ENCODE peak calls at places on chromosome 18, in six cellular contexts. N is kidney, P is brain microvascular endothelial cell, O is astrocyte of the spinal cord, A is AG04450, J is endothelial cell. Z is an unnamed sample.

GRCh38 chr18:54119524-54120019 is 104.9 kb downstream of the MBD2 start:
- DNase-seq in N (no peak), P (peak; percentile 69), O (peak; percentile 72), A (peak; percentile 20), J (peak; percentile 19), Z (no peak)

GRCh38 chr18:7754725-7755181 is 187.6 kb downstream of the PTPRM start:
- DNase-seq in N (no peak), P (peak; percentile 30), O (no peak), A (no peak), J (no peak), Z (no peak)

GRCh38 chr18:30682667-30683066 is 359.9 kb downstream of the DSC3 start:
- DNase-seq in N (no peak), P (no peak), O (peak; percentile 14), A (no peak), J (no peak), Z (no peak)

GRCh38 chr18:24853076-24853475 is 392.6 kb downstream of the HRH4 start:
- DNase-seq in N (no peak), P (no peak), O (no peak), A (no peak), J (no peak), Z (no peak)

GRCh38 chr18:69705987-69706386 is 241.7 kb downstream of the CD226 start:
- DNase-seq in N (no peak), P (no peak), O (no peak), A (no peak), J (no peak), Z (no peak)

GRCh38 chr18:3114456-3114855 is 101.5 kb upstream of the LPIN2 start:
- DNase-seq in N (no peak), P (no peak), O (no peak), A (no peak), J (no peak), Z (no peak)

GRCh38 chr18:41150316-41150715 is 804.7 kb upstream of the PIK3C3 start:
- DNase-seq in N (no peak), P (no peak), O (no peak), A (no peak), J (no peak), Z (no peak)

GRCh38 chr18:43596106-43596712 is 318.9 kb upstream of the SYT4 start:
- DNase-seq in N (no peak), P (no peak), O (peak; percentile 38), A (no peak), J (no peak), Z (no peak)

GRCh38 chr18:67651438-67651837 is 134.9 kb upstream of the DSEL start:
- DNase-seq in N (no peak), P (no peak), O (no peak), A (no peak), J (no peak), Z (no peak)

GRCh38 chr18:64409511-64409910 is 260.6 kb upstream of the LINC00305 start:
- DNase-seq in N (no peak), P (peak; percentile 2), O (peak; percentile 16), A (no peak), J (peak; percentile 25), Z (no peak)
- TF ChIP-seq CTCF in N (peak; percentile 19), P (peak; percentile 48), O (peak; percentile 43), A (no peak), J (peak; percentile 62), Z (no peak)

DNA sequence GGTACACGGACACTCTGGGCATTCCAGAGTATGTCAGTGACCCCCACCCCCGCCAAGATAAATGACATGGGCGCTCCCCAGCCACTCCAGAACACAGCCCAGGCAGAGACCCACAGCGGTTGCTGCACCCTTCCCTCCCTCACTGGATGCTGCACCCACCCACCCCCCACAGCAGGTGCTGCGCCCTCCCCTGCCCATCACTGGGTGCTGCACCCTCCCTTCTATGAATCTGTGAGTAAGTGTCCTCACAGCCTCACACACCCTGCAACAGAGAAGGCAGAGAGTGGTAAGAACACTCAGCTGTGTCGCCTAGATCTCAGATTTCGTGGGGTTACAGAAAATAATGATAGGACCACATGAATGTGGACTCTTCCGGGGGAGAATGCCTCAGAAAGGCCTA is 23.5 kb downstream of the CHMP1B start:
- DNase-seq in N (no peak), P (no peak), O (no peak), A (no peak), J (no peak), Z (no peak)
- TF ChIP-seq CTCF in N (no peak), P (no peak), O (no peak), A (no peak), J (no peak), Z (no peak)

DNA sequence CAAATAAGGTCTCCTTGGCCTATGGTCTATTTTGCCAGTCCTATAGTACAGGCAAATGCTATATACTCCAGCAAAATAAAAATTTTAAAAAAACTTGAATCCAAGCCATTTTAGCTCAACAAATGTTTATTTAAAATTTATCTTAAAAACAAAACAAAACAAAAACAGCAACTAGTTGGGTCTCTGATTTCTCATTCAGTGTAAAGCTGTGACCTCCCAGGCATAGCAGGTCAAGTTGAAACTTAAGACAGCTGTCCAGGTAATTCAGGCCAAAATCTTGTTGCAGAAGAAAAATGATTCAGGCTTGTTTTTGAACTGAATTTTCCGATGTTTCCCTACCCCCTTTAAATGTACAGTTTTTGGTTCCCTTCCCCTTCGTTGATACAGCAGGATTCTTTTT is 58.4 kb downstream of the CABLES1 start:
- DNase-seq in N (no peak), P (no peak), O (no peak), A (no peak), J (no peak), Z (no peak)
- TF ChIP-seq CTCF in N (no peak), P (no peak), O (no peak), A (no peak), J (no peak), Z (no peak)

DNA sequence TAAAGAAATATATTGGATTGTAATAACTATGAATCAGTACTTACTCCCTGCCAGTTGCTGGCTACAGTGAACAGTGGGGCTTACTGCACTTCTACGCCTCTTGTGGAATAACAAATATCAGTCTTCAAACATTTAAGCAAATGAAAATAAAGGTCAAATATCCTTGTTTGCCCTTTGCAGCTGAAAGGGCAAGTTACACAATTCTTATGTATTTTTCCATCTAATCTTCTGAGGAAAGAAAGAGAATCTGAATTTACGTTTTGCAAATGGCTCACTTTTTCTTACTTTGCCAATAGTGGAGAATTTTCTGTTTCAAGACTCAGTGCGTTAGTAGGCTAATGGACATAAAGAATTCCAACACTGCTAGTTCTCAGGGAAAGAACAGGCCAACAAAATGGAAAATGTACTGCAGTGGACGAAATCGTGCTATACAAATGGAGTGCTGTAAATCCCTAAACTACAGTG is 157.2 kb upstream of the TMEM200C start:
- DNase-seq in N (no peak), P (no peak), O (no peak), A (no peak), J (no peak), Z (no peak)
- TF ChIP-seq CTCF in N (no peak), P (no peak), O (no peak), A (no peak), J (no peak), Z (no peak)

DNA sequence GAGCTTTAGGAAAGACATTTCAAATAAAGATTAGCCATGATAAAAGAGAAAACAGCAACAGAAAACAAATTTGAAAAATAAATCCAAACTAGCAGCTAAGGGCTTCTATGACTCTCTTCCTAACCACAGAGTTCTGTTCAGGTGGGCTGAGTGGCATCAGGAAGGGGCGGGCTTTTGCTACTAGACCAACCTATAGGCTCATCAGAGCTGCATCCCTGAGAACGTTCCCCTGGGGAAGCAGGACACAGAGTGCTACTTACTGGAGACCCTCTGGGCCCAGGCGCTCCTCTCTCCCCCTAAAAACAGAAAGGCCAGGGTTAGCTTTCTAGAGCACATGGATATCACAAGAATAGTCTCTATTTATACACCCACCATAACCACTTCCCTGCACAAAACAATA is 78.8 kb upstream of the LMAN1 start:
- DNase-seq in N (no peak), P (no peak), O (no peak), A (no peak), J (no peak), Z (no peak)
- TF ChIP-seq CTCF in N (no peak), P (no peak), O (no peak), A (no peak), J (no peak), Z (no peak)

GRCh38 chr18:50051288-50051687 is 143.7 kb downstream of the MYO5B start:
- DNase-seq in N (no peak), P (no peak), O (no peak), A (no peak), J (no peak), Z (no peak)
- TF ChIP-seq CTCF in N (peak; percentile 7), P (no peak), O (peak; percentile 12), A (peak; percentile 14), J (no peak), Z (no peak)